ENCODE peak calls at places on chromosomes 4 and X, in nine cellular contexts. V, G, K, P, E, D, I, U and J are unnamed samples.

GRCh38 chr4:10457255-10457801 is at the start of gene ZNF518B:
- DNase-seq in V (peak), I (peak), G (peak), U (no peak), P (peak), E (peak), K (peak), D (peak), J (peak)

GRCh38 chr4:80073362-80074008 is 456 bp upstream of the ANTXR2 start:
- DNase-seq in P (no peak), D (no peak), V (no peak), G (no peak), E (no peak), K (no peak), U (no peak), I (no peak), J (no peak)

GRCh38 chrX:110588853-110589252 is 206.8 kb downstream of the CHRDL1 start:
- DNase-seq in U (no peak), E (no peak), G (no peak), I (no peak), P (no peak), K (no peak), D (no peak), V (no peak), J (no peak)

GRCh38 chr4:53105313-53105712 is 243.2 kb downstream of the RASL11B start:
- DNase-seq in P (no peak), U (peak), D (no peak), I (no peak), E (no peak), K (no peak), G (no peak), V (no peak), J (no peak)

GRCh38 chr4:81389720-81390119 is 82.0 kb downstream of the RASGEF1B start:
- DNase-seq in D (no peak), I (no peak), P (no peak), G (no peak), K (no peak), U (no peak), E (no peak), V (no peak), J (no peak)

GRCh38 chr4:3255611-3256186 is 6.7 kb downstream of the MSANTD1 start:
- DNase-seq in V (no peak), P (no peak), D (no peak), E (peak), U (no peak), K (no peak), I (peak), G (peak), J (no peak)

GRCh38 chrX:22351966-22352365 is 79.3 kb downstream of the CBLL2 start:
- DNase-seq in I (no peak), P (no peak), G (no peak), K (no peak), D (peak), E (no peak), V (peak), U (no peak), J (no peak)

GRCh38 chrX:21374163-21374993 is at the start of gene CNKSR2:
- DNase-seq in P (peak), I (peak), G (peak), D (peak), E (peak), V (peak), U (no peak), K (peak), J (peak)

GRCh38 chr4:128525939-128526630 is 238.5 kb upstream of the PGRMC2 start:
- DNase-seq in V (peak), G (no peak), I (no peak), K (peak), U (no peak), P (peak), D (no peak), E (no peak), J (peak)

GRCh38 chrX:106467943-106468342 is 143.8 kb upstream of the RADX start:
- DNase-seq in V (no peak), U (no peak), K (no peak), E (no peak), G (no peak), P (no peak), I (no peak), D (no peak), J (no peak)

GRCh38 chr4:174352405-174352804 is 68.7 kb downstream of the CEP44 start:
- DNase-seq in V (no peak), U (no peak), E (no peak), G (no peak), P (no peak), K (no peak), D (no peak), I (no peak), J (peak)

GRCh38 chrX:38458071-38458470 is 103.3 kb upstream of the TSPAN7 start:
- DNase-seq in P (peak), E (no peak), K (peak), G (no peak), I (no peak), U (no peak), V (peak), D (no peak), J (peak)

GRCh38 chr4:150462743-150463142 is 119.2 kb upstream of the MAB21L2 start:
- DNase-seq in V (no peak), P (no peak), E (no peak), K (no peak), G (no peak), U (peak), I (no peak), D (no peak), J (peak)

GRCh38 chr4:30056016-30056415 is 664.2 kb upstream of the PCDH7 start:
- DNase-seq in V (no peak), P (no peak), K (no peak), G (no peak), I (no peak), E (no peak), U (no peak), D (no peak), J (no peak)

GRCh38 chrX:23908219-23909003 is 605 bp downstream of the CXorf58 start:
- DNase-seq in K (no peak), G (no peak), P (no peak), U (no peak), E (no peak), I (no peak), D (no peak), V (no peak), J (no peak)
- TF ChIP-seq CTCF in K (peak), G (no peak), P (peak), U (peak), E (no peak), I (no peak), D (peak), V (peak), J (peak)

DNA sequence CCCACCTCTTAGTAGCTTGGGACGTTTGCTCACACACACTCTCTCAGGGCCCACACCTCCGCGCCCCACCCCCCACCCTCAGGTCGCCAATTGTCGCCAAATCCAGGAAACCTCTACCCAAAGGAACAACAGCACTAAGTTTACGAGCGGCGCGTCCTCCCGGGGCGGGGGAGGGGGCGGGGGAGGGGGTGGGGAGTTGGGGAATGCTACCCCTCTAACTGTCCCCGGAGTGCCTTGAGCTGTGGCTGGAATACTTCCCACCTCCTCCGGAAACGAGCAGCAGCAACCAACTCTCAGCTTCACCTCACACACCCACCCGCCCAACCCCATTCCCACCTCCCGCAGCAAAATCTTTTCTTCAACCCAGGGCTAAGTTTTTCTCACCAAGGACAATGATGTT is 135.6 kb upstream of the ZIC3 start:
- DNase-seq in U (no peak), E (no peak), G (no peak), P (no peak), K (no peak), I (no peak), V (no peak), D (no peak), J (no peak)
- H3K4me3 ChIP-seq in U (no peak), E (no peak), G (no peak), P (no peak), K (no peak), I (no peak), V (no peak), D (no peak), J (no peak)

DNA sequence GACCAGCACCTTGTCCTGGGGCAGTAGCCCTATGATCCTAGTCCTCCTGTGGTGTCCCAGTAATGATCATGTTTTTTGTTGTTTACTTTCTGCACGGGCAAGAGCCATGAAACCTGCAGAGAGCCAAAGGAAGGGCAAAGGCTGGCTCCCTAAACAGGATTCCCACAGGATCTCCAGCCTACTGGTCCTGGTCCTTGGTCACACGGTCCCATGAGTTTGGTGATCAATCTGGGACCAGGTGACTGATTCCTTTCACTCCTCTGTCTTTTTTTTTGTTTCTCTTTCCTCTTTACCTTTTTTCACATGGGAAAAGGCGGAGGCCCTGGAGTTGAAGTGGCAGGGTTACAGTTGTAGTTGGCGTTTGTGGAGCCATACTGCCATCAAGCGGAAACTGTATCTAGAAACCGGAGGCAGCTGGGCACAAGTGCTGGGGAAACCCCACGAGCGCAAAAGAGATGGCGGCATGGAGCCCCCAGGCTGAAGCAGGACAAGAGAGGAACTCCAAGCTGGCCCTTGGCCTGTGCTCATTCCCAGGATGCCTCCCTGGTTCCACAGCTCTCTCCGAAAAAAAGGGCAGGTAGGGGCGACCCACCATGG is 34.6 kb downstream of the NBDY start:
- DNase-seq in E (peak), D (peak), U (peak), V (peak), G (peak), I (no peak), P (peak), K (no peak), J (no peak)
- TF ChIP-seq CTCF in E (no peak), D (no peak), U (peak), V (peak), G (no peak), I (no peak), P (no peak), K (no peak), J (no peak)

DNA sequence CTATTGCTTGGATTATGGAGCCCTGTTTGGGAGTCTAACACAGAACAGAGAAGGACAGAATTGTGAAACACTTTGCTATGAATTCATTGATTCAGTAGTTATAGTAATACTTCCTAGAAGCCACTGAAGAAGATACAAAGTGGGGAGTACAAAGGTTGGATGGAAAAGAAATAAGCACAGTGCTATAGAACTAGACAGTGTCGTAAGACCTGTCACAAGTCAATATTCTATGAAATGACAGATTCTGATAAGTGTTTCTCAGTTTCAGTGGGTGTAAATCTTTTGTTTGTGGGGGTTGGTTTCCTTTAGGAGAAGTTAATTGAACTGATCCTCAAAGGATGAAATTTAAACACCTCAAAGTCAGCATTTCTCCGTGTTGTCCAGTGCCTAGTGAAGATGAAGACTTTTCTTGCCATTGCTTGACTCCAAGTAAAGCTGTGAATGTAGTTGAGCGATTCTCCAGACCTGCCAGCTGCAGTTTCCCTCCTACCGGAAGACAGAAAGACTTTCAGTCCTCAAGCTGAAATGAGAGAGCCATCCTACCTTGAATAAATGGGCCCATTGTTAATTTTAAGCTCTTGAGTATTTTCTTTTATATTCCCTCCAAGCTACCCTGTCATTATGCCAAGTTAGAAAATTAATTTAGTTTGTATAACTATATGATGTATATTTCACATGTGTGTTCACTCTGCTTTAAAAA is 7.9 kb downstream of the PDLIM5 start:
- DNase-seq in U (peak), K (no peak), G (no peak), I (no peak), V (no peak), E (no peak), D (no peak), P (no peak), J (no peak)
- H3K4me3 ChIP-seq in U (no peak), K (peak), G (no peak), I (peak), V (no peak), E (no peak), D (no peak), P (no peak), J (no peak)

GRCh38 chr4:83455300-83456183 is at the start of the genes HELQ and MRPS18C:
- DNase-seq in D (peak), E (peak), V (peak), I (peak), K (peak), U (peak), G (peak), P (peak), J (peak)
- TF ChIP-seq CTCF in D (peak), E (no peak), V (peak), I (peak), K (peak), U (peak), G (peak), P (peak), J (peak)

DNA sequence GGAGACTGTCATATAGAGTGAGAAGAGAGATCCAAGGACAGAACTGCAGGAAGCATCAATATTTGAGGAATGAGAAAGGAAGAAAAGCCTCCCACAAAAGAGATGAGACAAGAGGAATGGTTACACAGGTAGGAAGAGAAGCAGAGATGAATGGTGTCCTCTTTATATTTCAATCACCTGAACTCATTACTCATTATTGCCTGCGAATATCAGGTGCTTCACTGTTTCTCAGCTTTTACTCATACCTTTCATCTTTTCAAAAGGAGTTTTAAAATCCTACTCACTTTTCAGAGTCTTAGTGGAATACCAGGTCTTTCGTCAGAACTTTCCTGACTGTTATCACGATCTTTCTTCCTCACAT is 14.9 kb upstream of the SEC24D start:
- DNase-seq in K (no peak), E (no peak), U (no peak), G (no peak), D (no peak), V (no peak), I (no peak), P (no peak), J (no peak)
- H3K4me3 ChIP-seq in K (no peak), E (peak), U (peak), G (peak), D (peak), V (no peak), I (peak), P (peak), J (peak)

DNA sequence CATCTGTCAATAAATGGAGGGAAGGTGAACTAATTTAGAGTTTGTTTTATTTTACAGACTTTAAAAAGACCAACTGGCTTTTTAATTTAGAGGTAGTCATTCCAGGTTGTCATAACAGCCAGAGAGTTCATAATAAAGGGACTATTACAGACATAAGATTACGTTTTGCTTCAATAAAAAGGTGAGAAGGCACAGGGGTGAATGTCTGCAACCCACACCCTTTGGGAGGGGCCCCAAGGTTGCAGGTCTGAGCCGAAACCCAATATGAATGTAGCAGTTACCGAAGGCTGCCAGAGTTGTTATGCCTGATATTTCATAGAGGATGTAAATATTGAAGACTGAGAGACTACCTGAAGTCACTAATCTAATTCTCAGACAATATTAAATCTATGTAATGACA is 329.7 kb upstream of the GALNT7 start:
- DNase-seq in U (no peak), I (no peak), E (no peak), K (no peak), V (no peak), G (no peak), P (no peak), D (no peak), J (no peak)
- TF ChIP-seq CTCF in U (no peak), I (no peak), E (no peak), K (no peak), V (no peak), G (no peak), P (no peak), D (no peak), J (no peak)